ENCODE peak calls at places on chromosomes 5 and 9, in four cellular contexts. U is AG09309, A is right cardiac atrium, M is colonic mucosa. W is an unnamed sample.
A peak's percentile ranks its signal among the peaks of the same experiment; 100 is the strongest.

GRCh38 chr5:126339215-126339805 is 83.9 kb upstream of the GRAMD2B start:
- DNase-seq in M (peak; percentile 71), A (no peak), U (peak; percentile 58), W (peak; percentile 65)

GRCh38 chr5:158709279-158709678 is 390.4 kb downstream of the EBF1 start:
- DNase-seq in U (no peak), A (no peak), M (no peak), W (no peak)

GRCh38 chr9:136671646-136672430 is 9.1 kb downstream of the EGFL7 start:
- DNase-seq in M (no peak), A (peak; percentile 79), U (no peak), W (no peak)

GRCh38 chr9:109499631-109500120 is 1.6 kb upstream of the PTPN3 start:
- DNase-seq in A (peak; percentile 88), U (no peak), M (peak; percentile 77), W (no peak)

GRCh38 chr9:136011703-136012496 is 50.7 kb upstream of the UBAC1 start:
- DNase-seq in U (no peak), A (peak; percentile 97), M (peak; percentile 44), W (no peak)

GRCh38 chr5:17896605-17897004 is 262.3 kb downstream of the TAF11L14 start:
- DNase-seq in U (no peak), A (no peak), M (no peak), W (no peak)

GRCh38 chr5:173968154-173968553 is 20.8 kb upstream of the C5orf47 start:
- DNase-seq in A (no peak), M (no peak), U (no peak), W (no peak)

GRCh38 chr9:4588721-4589120 is 73.4 kb upstream of the PLPP6 start:
- DNase-seq in U (no peak), A (no peak), M (no peak), W (no peak)

GRCh38 chr5:172078027-172078426 is 71.6 kb upstream of the FBXW11 start:
- DNase-seq in U (no peak), A (no peak), M (peak; percentile 53), W (no peak)

GRCh38 chr9:37290881-37291485 is 131.5 kb upstream of the GRHPR start:
- DNase-seq in A (no peak), M (no peak), U (peak; percentile 70), W (no peak)

GRCh38 chr5:74919487-74919886 is 53.3 kb upstream of the FAM169A start:
- DNase-seq in A (no peak), U (no peak), M (no peak), W (peak; percentile 41)

GRCh38 chr5:81749186-81749561 is 1.7 kb downstream of the SSBP2 start:
- DNase-seq in U (no peak), A (no peak), M (no peak), W (no peak)

GRCh38 chr5:119323630-119324000 is 32.2 kb upstream of the TNFAIP8 start:
- DNase-seq in M (no peak), U (no peak), A (no peak), W (no peak)

GRCh38 chr9:22257026-22257425 is 189.6 kb upstream of the DMRTA1 start:
- DNase-seq in A (no peak), M (no peak), U (no peak), W (no peak)

GRCh38 chr9:133151601-133152525 is 11.9 kb downstream of the GBGT1 start:
- DNase-seq in M (no peak), A (peak; percentile 59), U (no peak), W (no peak)

GRCh38 chr5:34626036-34626435 is 30.1 kb upstream of the RAI14 start:
- DNase-seq in A (no peak), M (no peak), U (no peak), W (peak; percentile 47)

GRCh38 chr9:38234479-38234878 is 158.0 kb upstream of the ALDH1B1 start:
- DNase-seq in M (no peak), U (no peak), A (no peak), W (no peak)

W was measured in HFF-Myc.